ENCODE peak calls at places on chromosomes 11 and 22, in eight cellular contexts. C is memory B cell, V is ACHN, I is GM04503, N is fibroblast of mammary gland, R is cardiac muscle cell, M is heart right ventricle, P is Peyer's patch. Q is an unnamed sample.

GRCh38 chr11:67072295-67072694 is 15.6 kb downstream of the RHOD start:
- DNase-seq in M (no peak), I (no peak), N (no peak), P (no peak), V (no peak), R (no peak), C (no peak), Q (no peak)

GRCh38 chr22:21754523-21755128 is 19.0 kb upstream of the YPEL1 start:
- DNase-seq in V (no peak), P (no peak), I (no peak), C (peak; percentile 30), R (peak; percentile 58), M (peak; percentile 34), N (peak; percentile 33), Q (no peak)

GRCh38 chr11:71474771-71475483 is 21.9 kb downstream of the NADSYN1 start:
- DNase-seq in P (no peak), I (no peak), R (no peak), V (no peak), N (no peak), M (no peak), C (no peak), Q (no peak)

GRCh38 chr11:2741377-2742131 is 41.8 kb upstream of the KCNQ1OT1 start:
- DNase-seq in N (peak; percentile 83), P (no peak), C (no peak), R (peak; percentile 93), V (peak; percentile 61), M (no peak), I (peak; percentile 15), Q (no peak)

GRCh38 chr22:40179535-40179934 is 1.8 kb downstream of the TNRC6B start:
- DNase-seq in N (no peak), C (no peak), R (no peak), M (no peak), V (no peak), I (no peak), P (no peak), Q (no peak)

GRCh38 chr11:134639586-134640330 is 227.7 kb upstream of the B3GAT1 start:
- DNase-seq in R (no peak), I (no peak), P (peak; percentile 80), V (no peak), C (no peak), N (no peak), M (no peak), Q (no peak)

GRCh38 chr11:2704896-2705606 is 5.3 kb upstream of the KCNQ1OT1 start:
- DNase-seq in R (no peak), V (no peak), C (no peak), N (no peak), M (no peak), I (no peak), P (no peak), Q (no peak)

GRCh38 chr11:113876074-113876797 is 864 bp upstream of the USP28 start:
- DNase-seq in I (no peak), N (no peak), M (no peak), C (no peak), R (no peak), V (no peak), P (peak; percentile 55), Q (no peak)

GRCh38 chr11:126589492-126589803 is 234.0 kb downstream of the ST3GAL4 start:
- DNase-seq in C (no peak), I (no peak), R (no peak), V (no peak), P (no peak), N (peak; percentile 12), M (no peak), Q (no peak)

GRCh38 chr11:131579932-131580387 is 209.5 kb downstream of the NTM start:
- DNase-seq in C (no peak), I (peak; percentile 65), R (peak; percentile 24), M (no peak), N (peak; percentile 21), V (peak; percentile 24), P (no peak), Q (no peak)